ENCODE peak calls at places on chromosomes 6 and 20, in eight cellular contexts. A is body of pancreas; X is HL-60; Y is ovary; T is aorta; P is substantia nigra; R is psoas muscle; H is CD4-positive, alpha-beta T cell. V is an unnamed sample.

GRCh38 chr6:4941782-4942672 is 61.8 kb downstream of the RPP40 start:
- DNase-seq in T (no peak), X (peak; percentile 59), H (no peak), R (peak; percentile 46), P (no peak), Y (no peak), A (peak; percentile 42), V (peak; percentile 24)

GRCh38 chr6:93792751-93793150 is 373.4 kb upstream of the EPHA7 start:
- DNase-seq in Y (no peak), T (no peak), X (no peak), R (no peak), H (no peak), P (no peak), A (no peak), V (no peak)

GRCh38 chr20:50558483-50558925 is 48.3 kb downstream of the PTPN1 start:
- DNase-seq in P (no peak), X (no peak), A (no peak), Y (no peak), T (no peak), H (no peak), R (no peak), V (no peak)

GRCh38 chr20:60037120-60037499 is 78.9 kb downstream of the CDH26 start:
- DNase-seq in A (no peak), P (no peak), X (no peak), Y (no peak), T (peak; percentile 59), H (no peak), R (no peak), V (no peak)

GRCh38 chr20:48717095-48717958 is 110.5 kb downstream of the PREX1 start:
- DNase-seq in H (no peak), R (no peak), P (no peak), T (no peak), A (no peak), X (no peak), Y (no peak), V (no peak)

GRCh38 chr6:9957330-9957729 is 457.5 kb downstream of the TFAP2A start:
- DNase-seq in A (no peak), X (no peak), P (no peak), T (no peak), Y (no peak), R (no peak), H (no peak), V (no peak)

GRCh38 chr6:56798163-56798562 is 155.5 kb upstream of the DST start:
- DNase-seq in Y (no peak), P (no peak), H (no peak), T (no peak), R (no peak), A (no peak), X (no peak), V (no peak)

GRCh38 chr6:26020291-26020982 is 57.8 kb downstream of the TRIM38 start:
- DNase-seq in Y (peak; percentile 86), A (peak; percentile 87), P (peak; percentile 67), T (peak; percentile 91), R (peak; percentile 74), X (peak; percentile 61), H (peak; percentile 67), V (peak; percentile 70)

GRCh38 chr6:157089258-157089657 is 234.1 kb downstream of the TMEM242 start:
- DNase-seq in P (no peak), H (no peak), T (no peak), X (no peak), Y (no peak), A (no peak), R (no peak), V (no peak)

GRCh38 chr6:31573239-31574105 is 1.4 kb downstream of the LTA start:
- DNase-seq in R (no peak), Y (no peak), H (no peak), P (no peak), A (no peak), X (no peak), T (no peak), V (no peak)

GRCh38 chr6:170114956-170115855 is 175.7 kb downstream of the DLL1 start:
- DNase-seq in H (no peak), X (no peak), A (peak; percentile 18), Y (peak; percentile 85), R (peak; percentile 9), P (no peak), T (peak; percentile 46), V (peak; percentile 9)

GRCh38 chr6:27786048-27786447 is 126.1 kb downstream of the OR2B2 start:
- DNase-seq in T (no peak), P (no peak), H (no peak), X (no peak), R (no peak), A (no peak), Y (no peak), V (no peak)

GRCh38 chr6:22884441-22884840 is 315.1 kb downstream of the HDGFL1 start:
- DNase-seq in Y (no peak), T (no peak), R (no peak), H (no peak), X (no peak), A (no peak), P (no peak), V (no peak)

DNA sequence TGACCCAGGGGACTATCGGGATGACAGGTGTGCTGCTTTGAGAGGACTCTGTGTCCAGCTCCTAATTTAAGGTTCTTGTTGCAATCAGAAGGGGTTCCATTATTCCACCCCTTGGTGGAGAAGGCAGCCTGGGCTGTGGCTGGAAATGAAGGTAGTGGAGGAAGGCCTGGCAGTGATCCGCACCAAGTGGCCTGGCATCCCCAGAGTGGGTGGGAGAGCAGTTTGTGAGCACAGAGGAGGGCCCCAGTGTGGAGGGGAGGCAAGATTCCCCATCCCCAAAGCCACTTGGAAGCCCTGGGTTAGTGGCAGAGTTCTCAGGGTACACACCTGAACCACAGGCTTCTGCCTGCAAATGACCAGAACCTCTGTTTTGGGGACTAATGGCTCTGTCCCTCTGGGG is 2.3 kb downstream of the TGM3 start:
- DNase-seq in P (no peak), T (no peak), X (no peak), H (no peak), A (no peak), R (no peak), Y (no peak), V (no peak)
- H3K27ac ChIP-seq in P (no peak overlapping the region), T (no peak overlapping the region), X (no peak overlapping the region), H (no peak overlapping the region), A (peak overlapping the region; percentile 86), R (no peak overlapping the region), Y (no peak overlapping the region), V (no peak overlapping the region)

GRCh38 chr6:105177521-105177920 is 2.3 kb downstream of the POPDC3 start:
- DNase-seq in Y (no peak), H (no peak), T (no peak), A (no peak), P (no peak), R (no peak), X (no peak), V (no peak)

GRCh38 chr6:105178110-105178509 is 1.7 kb downstream of the POPDC3 start:
- DNase-seq in T (no peak), R (no peak), X (no peak), Y (no peak), P (no peak), A (no peak), H (no peak), V (no peak)

GRCh38 chr6:105181981-105182515 is 2.2 kb upstream of the POPDC3 start:
- DNase-seq in A (no peak), P (no peak), H (no peak), Y (no peak), R (no peak), T (no peak), X (no peak), V (no peak)

GRCh38 chr6:105178636-105179035 is 1.2 kb downstream of the POPDC3 start:
- DNase-seq in P (no peak), A (no peak), R (no peak), Y (no peak), X (no peak), H (no peak), T (no peak), V (no peak)

DNA sequence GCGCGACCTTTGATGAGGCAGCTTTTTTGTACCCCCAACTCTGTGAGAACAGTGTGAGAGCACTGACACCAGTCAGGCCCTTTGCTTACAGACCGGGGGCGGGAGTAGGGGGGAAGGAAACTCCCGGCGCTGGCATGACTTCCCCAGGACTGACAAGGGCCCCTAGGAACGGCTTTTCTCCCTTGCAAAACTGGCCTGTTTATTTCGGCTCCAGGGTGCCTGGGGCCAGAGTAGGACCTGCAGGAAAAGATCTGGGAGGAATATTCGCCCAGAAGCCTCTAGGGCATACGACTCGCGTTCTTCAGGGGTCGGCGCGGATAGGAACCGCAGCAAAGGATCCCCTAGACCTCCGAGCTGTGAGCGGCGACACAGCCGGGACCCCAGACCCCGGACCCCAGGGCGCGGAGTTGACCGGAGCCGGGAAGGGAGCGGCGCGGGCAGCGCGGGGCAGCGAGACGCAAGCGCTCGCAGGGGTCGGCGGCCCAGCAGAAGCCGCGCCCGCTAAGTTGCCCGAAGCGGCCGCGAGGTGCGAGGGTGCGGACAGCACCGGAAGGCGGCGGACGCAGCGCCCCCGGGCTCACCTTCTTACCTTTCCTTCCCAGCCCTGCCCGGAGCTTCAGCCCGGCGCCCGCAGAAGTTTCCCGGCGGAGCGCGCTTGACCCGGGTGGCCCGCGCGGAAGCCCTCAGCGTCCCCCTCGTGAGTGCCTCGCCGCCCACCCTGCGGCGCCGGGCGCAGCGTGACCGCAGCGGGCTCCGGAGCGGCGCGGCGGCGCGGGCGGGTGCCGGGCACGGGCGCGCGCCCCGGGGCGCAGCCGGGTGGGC is at the start of gene POPDC3:
- DNase-seq in H (no peak), P (no peak), Y (peak; percentile 11), R (peak; percentile 39), T (no peak), X (no peak), A (no peak), V (peak; percentile 78)
- H3K27ac ChIP-seq in H (no peak within 1 kb of the TSS), P (peak within 1 kb of the TSS; percentile 79), Y (no peak within 1 kb of the TSS), R (peak within 1 kb of the TSS; percentile 99), T (no peak within 1 kb of the TSS), X (no peak within 1 kb of the TSS), A (no peak within 1 kb of the TSS), V (peak within 1 kb of the TSS; percentile 96)

GRCh38 chr6:141321486-141322347 is 811.0 kb upstream of the GJE1 start:
- DNase-seq in X (no peak), Y (no peak), T (no peak), R (no peak), H (no peak), A (no peak), P (no peak), V (no peak)

GRCh38 chr6:141326426-141326825 is 806.3 kb upstream of the GJE1 start:
- DNase-seq in Y (peak; percentile 6), X (no peak), R (peak; percentile 6), H (no peak), T (no peak), P (no peak), A (peak; percentile 13), V (peak; percentile 2)

DNA sequence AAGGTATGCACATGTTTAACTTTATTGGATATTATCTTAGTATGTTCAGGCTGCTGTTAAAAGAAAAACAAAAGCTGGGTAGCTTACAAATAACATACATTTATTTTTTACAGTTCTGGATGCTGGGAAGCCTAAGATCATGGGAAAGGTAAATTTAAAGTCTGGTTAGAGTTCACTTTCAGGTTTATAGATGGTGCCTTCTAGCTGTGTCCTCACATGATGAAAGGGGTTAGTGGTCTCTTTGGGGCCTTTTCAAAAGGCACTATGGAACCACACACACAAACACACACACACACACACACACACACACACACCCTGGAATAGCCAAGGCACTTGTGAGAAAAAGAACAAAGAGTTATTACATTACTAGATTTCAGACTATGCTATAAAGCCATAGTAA is 805.8 kb upstream of the GJE1 start:
- DNase-seq in X (no peak), Y (no peak), A (no peak), H (no peak), T (no peak), P (no peak), R (no peak), V (no peak)
- H3K27ac ChIP-seq in X (no peak overlapping the region), Y (no peak overlapping the region), A (no peak overlapping the region), H (no peak overlapping the region), T (no peak overlapping the region), P (no peak overlapping the region), R (no peak overlapping the region), V (no peak overlapping the region)

GRCh38 chr6:88867841-88868558 is 95.4 kb downstream of the RNGTT start:
- DNase-seq in R (no peak), H (no peak), Y (no peak), A (no peak), X (no peak), T (no peak), P (no peak), V (no peak)
- H3K27ac ChIP-seq in R (no peak overlapping the region), H (no peak overlapping the region), Y (no peak overlapping the region), A (no peak overlapping the region), X (no peak overlapping the region), T (no peak overlapping the region), P (no peak overlapping the region), V (no peak overlapping the region)

V was measured in gastrocnemius medialis.